ENCODE peak calls at places on chromosomes 11 and 22, in nine cellular contexts. Q, B, L, X, J, O, Z, M and C are unnamed samples.

GRCh38 chr11:72430743-72431570 is 3.4 kb downstream of the CLPB start:
- DNase-seq in Q (peak; percentile 73), B (peak; percentile 67), L (no peak), X (peak; percentile 68), J (peak; percentile 15), O (peak; percentile 43), Z (peak; percentile 69), M (peak; percentile 2), C (no peak)

GRCh38 chr22:24434472-24435322 is 7.3 kb downstream of the ADORA2A start:
- DNase-seq in Q (peak; percentile 69), B (no peak), L (no peak), X (peak; percentile 98), J (peak; percentile 69), O (peak; percentile 81), Z (no peak), M (peak; percentile 96), C (no peak)

GRCh38 chr11:102986815-102987214 is 31.3 kb upstream of the MMP13 start:
- DNase-seq in Q (peak; percentile 31), B (peak; percentile 54), L (no peak), X (no peak), J (no peak), O (no peak), Z (no peak), M (no peak), C (no peak)

GRCh38 chr11:114316980-114317675 is 20.9 kb downstream of the NNMT start:
- DNase-seq in Q (peak; percentile 58), B (peak; percentile 68), L (no peak), X (no peak), J (no peak), O (no peak), Z (peak; percentile 17), M (no peak), C (no peak)

GRCh38 chr11:109132539-109132938 is 289.5 kb upstream of the C11orf87 start:
- DNase-seq in Q (no peak), B (no peak), L (no peak), X (peak; percentile 58), J (no peak), O (no peak), Z (no peak), M (no peak), C (no peak)

GRCh38 chr11:83785942-83786341 is 499.8 kb upstream of the CCDC90B start:
- DNase-seq in Q (no peak), B (no peak), L (no peak), X (no peak), J (no peak), O (no peak), Z (no peak), M (no peak), C (no peak)

GRCh38 chr11:63911876-63912275 is 5.1 kb downstream of the RCOR2 start:
- DNase-seq in Q (no peak), B (no peak), L (no peak), X (no peak), J (no peak), O (no peak), Z (no peak), M (no peak), C (no peak)

GRCh38 chr11:7851391-7851790 is 54.6 kb upstream of the OR5P2 start:
- DNase-seq in Q (no peak), B (no peak), L (no peak), X (no peak), J (no peak), O (no peak), Z (no peak), M (no peak), C (no peak)

GRCh38 chr11:16167706-16168487 is 188.4 kb downstream of the SOX6 start:
- DNase-seq in Q (no peak), B (no peak), L (no peak), X (no peak), J (no peak), O (no peak), Z (no peak), M (no peak), C (no peak)

GRCh38 chr11:30595929-30596328 is 9.8 kb upstream of the MPPED2 start:
- DNase-seq in Q (no peak), B (no peak), L (no peak), X (no peak), J (no peak), O (no peak), Z (no peak), M (no peak), C (no peak)

GRCh38 chr11:2460540-2461252 is 15.9 kb downstream of the KCNQ1 start:
- DNase-seq in Q (no peak), B (no peak), L (no peak), X (no peak), J (no peak), O (no peak), Z (no peak), M (no peak), C (no peak)

GRCh38 chr22:21082248-21082647 is 36.5 kb downstream of the LRRC74B start:
- DNase-seq in Q (peak; percentile 11), B (no peak), L (no peak), X (no peak), J (no peak), O (no peak), Z (no peak), M (no peak), C (no peak)

GRCh38 chr11:31233425-31233824 is 136.1 kb downstream of the DCDC1 start:
- DNase-seq in Q (peak; percentile 11), B (no peak), L (no peak), X (peak; percentile 25), J (no peak), O (no peak), Z (peak; percentile 11), M (no peak), C (no peak)

GRCh38 chr11:1744879-1745700 is 5.3 kb downstream of the IFITM10 start:
- DNase-seq in Q (no peak), B (no peak), L (no peak), X (no peak), J (no peak), O (no peak), Z (no peak), M (no peak), C (no peak)

GRCh38 chr11:11409916-11410315 is 56.9 kb upstream of the CSNK2A3 start:
- DNase-seq in Q (no peak), B (no peak), L (no peak), X (no peak), J (no peak), O (no peak), Z (no peak), M (no peak), C (no peak)

GRCh38 chr11:128451651-128452470 is 135.5 kb downstream of the ETS1 start:
- DNase-seq in Q (peak; percentile 87), B (peak; percentile 86), L (no peak), X (no peak), J (no peak), O (no peak), Z (no peak), M (no peak), C (no peak)

GRCh38 chr11:82494988-82495432 is 238.7 kb downstream of the FAM181B start:
- DNase-seq in Q (no peak), B (no peak), L (no peak), X (peak; percentile 33), J (no peak), O (no peak), Z (peak; percentile 47), M (no peak), C (no peak)

GRCh38 chr11:91397134-91397468 is 827.5 kb upstream of the FAT3 start:
- DNase-seq in Q (no peak), B (no peak), L (no peak), X (no peak), J (no peak), O (no peak), Z (no peak), M (no peak), C (no peak)

GRCh38 chr11:70550456-70551195 is 152.3 kb downstream of the CTTN start:
- DNase-seq in Q (no peak), B (no peak), L (no peak), X (no peak), J (no peak), O (no peak), Z (no peak), M (no peak), C (no peak)

GRCh38 chr11:942853-943252 is 17.2 kb downstream of the AP2A2 start:
- DNase-seq in Q (peak; percentile 78), B (peak; percentile 74), L (no peak), X (no peak), J (no peak), O (no peak), Z (no peak), M (no peak), C (no peak)

GRCh38 chr11:69166186-69167115 is 10.7 kb downstream of the SMIM38 start:
- DNase-seq in Q (peak; percentile 75), B (peak; percentile 93), L (peak; percentile 26), X (peak; percentile 90), J (no peak), O (peak; percentile 59), Z (peak; percentile 73), M (no peak), C (no peak)

GRCh38 chr11:126839496-126839895 is 161.1 kb downstream of the KIRREL3 start:
- DNase-seq in Q (no peak), B (no peak), L (no peak), X (no peak), J (no peak), O (no peak), Z (no peak), M (no peak), C (no peak)

GRCh38 chr11:16981651-16982194 is 32.5 kb downstream of the PLEKHA7 start:
- DNase-seq in Q (peak; percentile 55), B (peak; percentile 93), L (no peak), X (no peak), J (no peak), O (no peak), Z (peak; percentile 37), M (no peak), C (no peak)

GRCh38 chr11:110903830-110904229 is 191.6 kb upstream of the ARHGAP20 start:
- DNase-seq in Q (no peak), B (peak; percentile 75), L (no peak), X (no peak), J (no peak), O (no peak), Z (peak; percentile 24), M (no peak), C (no peak)

GRCh38 chr11:119995730-119996491 is 142.0 kb downstream of the TRIM29 start:
- DNase-seq in Q (no peak), B (no peak), L (no peak), X (no peak), J (no peak), O (no peak), Z (no peak), M (no peak), C (no peak)

GRCh38 chr11:113574171-113574570 is 99.0 kb upstream of the DRD2 start:
- DNase-seq in Q (no peak), B (no peak), L (no peak), X (no peak), J (no peak), O (no peak), Z (no peak), M (no peak), C (no peak)

GRCh38 chr22:39176067-39176621 is 23.7 kb upstream of the CBX7 start:
- DNase-seq in Q (peak; percentile 81), B (peak; percentile 49), L (no peak), X (no peak), J (no peak), O (no peak), Z (peak; percentile 58), M (no peak), C (no peak)

GRCh38 chr11:100791873-100792272 is 104.8 kb downstream of the ARHGAP42 start:
- DNase-seq in Q (no peak), B (no peak), L (no peak), X (no peak), J (no peak), O (no peak), Z (no peak), M (no peak), C (no peak)

GRCh38 chr11:65314501-65315203 is at the start of gene CDC42EP2:
- DNase-seq in Q (peak; percentile 86), B (peak; percentile 85), L (no peak), X (peak; percentile 44), J (peak; percentile 31), O (peak; percentile 68), Z (peak; percentile 96), M (no peak), C (peak; percentile 71)